ENCODE peak calls at places on chromosomes 13 and 19, in eight cellular contexts. S, L, T, W, A, D, O and E are unnamed samples. For H3K9me3, the result is how much of the 10 kb centered on the place peaks cover.

GRCh38 chr13:43805681-43806128 is 18.9 kb upstream of the ENOX1 start:
- DNase-seq in S (no peak), L (no peak), T (no peak), W (no peak), A (no peak), D (no peak), O (peak), E (no peak)

GRCh38 chr19:495440-496332 is 600 bp upstream of the MADCAM1 start:
- DNase-seq in S (no peak), L (peak), T (no peak), W (peak), A (no peak), D (no peak), O (peak), E (no peak)

GRCh38 chr19:532578-533484 is 1.3 kb downstream of the CDC34 start:
- DNase-seq in S (peak), L (peak), T (no peak), W (peak), A (no peak), D (peak), O (peak), E (peak)

GRCh38 chr13:59437902-59438301 is 725.8 kb downstream of the DIAPH3 start:
- DNase-seq in S (no peak), L (no peak), T (no peak), W (no peak), A (no peak), D (no peak), O (peak), E (no peak)

GRCh38 chr19:17726136-17726741 is 7.0 kb downstream of the MAP1S start:
- DNase-seq in S (no peak), L (no peak), T (no peak), W (no peak), A (no peak), D (no peak), O (no peak), E (no peak)

GRCh38 chr19:11296264-11296663 is 304 bp downstream of the TSPAN16 start:
- DNase-seq in S (no peak), L (no peak), T (no peak), W (no peak), A (no peak), D (no peak), O (no peak), E (no peak)

GRCh38 chr19:13117772-13118423 is at the start of gene NACC1:
- DNase-seq in S (peak), L (peak), T (no peak), W (peak), A (peak), D (peak), O (peak), E (peak)

GRCh38 chr13:44837250-44837649 is 152.0 kb downstream of the NUFIP1 start:
- DNase-seq in S (no peak), L (no peak), T (no peak), W (no peak), A (no peak), D (no peak), O (peak), E (no peak)

GRCh38 chr19:19146000-19146608 is 7.8 kb upstream of the TMEM161A start:
- DNase-seq in S (peak), L (peak), T (no peak), W (peak), A (no peak), D (peak), O (peak), E (peak)

GRCh38 chr13:44280461-44280860 is 93.2 kb upstream of the SERP2 start:
- DNase-seq in S (no peak), L (no peak), T (no peak), W (no peak), A (no peak), D (no peak), O (peak), E (no peak)

GRCh38 chr13:98089826-98090225 is 53.1 kb upstream of the FARP1 start:
- DNase-seq in S (no peak), L (no peak), T (no peak), W (no peak), A (no peak), D (no peak), O (peak), E (no peak)

GRCh38 chr13:113605461-113605860 is 20.9 kb downstream of the TFDP1 start:
- DNase-seq in S (no peak), L (no peak), T (no peak), W (no peak), A (no peak), D (no peak), O (no peak), E (peak)

GRCh38 chr13:113623491-113624234 is 34.3 kb downstream of the ATP4B start:
- DNase-seq in S (no peak), L (no peak), T (peak), W (peak), A (no peak), D (no peak), O (no peak), E (no peak)

GRCh38 chr19:58356236-58356970 is 3.1 kb upstream of the A1BG start:
- DNase-seq in S (no peak), L (peak), T (no peak), W (no peak), A (no peak), D (no peak), O (peak), E (no peak)

GRCh38 chr13:54742984-54743383 is 1714.4 kb downstream of the OLFM4 start:
- DNase-seq in S (no peak), L (no peak), T (no peak), W (no peak), A (no peak), D (no peak), O (no peak), E (no peak)

GRCh38 chr13:19634129-19634740 is 776 bp downstream of the MPHOSPH8 start:
- DNase-seq in S (peak), L (peak), T (no peak), W (no peak), A (no peak), D (peak), O (peak), E (peak)

GRCh38 chr13:110327036-110327790 is 20.1 kb downstream of the COL4A2 start:
- DNase-seq in S (no peak), L (no peak), T (no peak), W (no peak), A (no peak), D (no peak), O (no peak), E (no peak)

GRCh38 chr13:97318532-97318931 is 96.4 kb downstream of the MBNL2 start:
- DNase-seq in S (no peak), L (no peak), T (no peak), W (no peak), A (no peak), D (no peak), O (peak), E (no peak)

GRCh38 chr13:104301216-104301975 is 1235.2 kb upstream of the SLC10A2 start:
- DNase-seq in S (no peak), L (no peak), T (no peak), W (no peak), A (no peak), D (no peak), O (peak), E (no peak)

GRCh38 chr13:42174344-42175162 is 97.4 kb upstream of the AKAP11 start:
- DNase-seq in S (no peak), L (no peak), T (no peak), W (no peak), A (no peak), D (no peak), O (peak), E (no peak)

GRCh38 chr19:5137114-5137513 is 168.2 kb downstream of the KDM4B start:
- DNase-seq in S (no peak), L (no peak), T (no peak), W (peak), A (no peak), D (no peak), O (no peak), E (no peak)

GRCh38 chr13:94813920-94814500 is 101.7 kb upstream of the SOX21 start:
- DNase-seq in S (no peak), L (no peak), T (no peak), W (no peak), A (no peak), D (no peak), O (no peak), E (no peak)

GRCh38 chr19:11551603-11552235 is 7.3 kb downstream of the ELOF1 start:
- DNase-seq in S (no peak), L (no peak), T (no peak), W (no peak), A (no peak), D (no peak), O (no peak), E (no peak)

GRCh38 chr13:112615391-112615790 is 27.4 kb upstream of the TUBGCP3 start:
- DNase-seq in S (no peak), L (no peak), T (no peak), W (no peak), A (no peak), D (no peak), O (no peak), E (no peak)

GRCh38 chr13:19834704-19835103 is 28.7 kb downstream of the ZMYM5 start:
- DNase-seq in S (no peak), L (no peak), T (no peak), W (no peak), A (no peak), D (no peak), O (no peak), E (no peak)

GRCh38 chr19:16627194-16627927 is 643 bp downstream of the MED26 start:
- DNase-seq in S (peak), L (peak), T (no peak), W (peak), A (no peak), D (no peak), O (no peak), E (no peak)

GRCh38 chr13:46968450-46968849 is 71.6 kb upstream of the HTR2A start:
- DNase-seq in S (no peak), L (no peak), T (no peak), W (no peak), A (no peak), D (no peak), O (no peak), E (no peak)

GRCh38 chr13:51549050-51549449 is 35.2 kb upstream of the WDFY2 start:
- DNase-seq in S (no peak), L (no peak), T (no peak), W (no peak), A (no peak), D (no peak), O (no peak), E (no peak)

GRCh38 chr19:33438016-33438671 is 64.6 kb downstream of the CEBPG start:
- DNase-seq in S (peak), L (no peak), T (peak), W (peak), A (no peak), D (no peak), O (peak), E (peak)

GRCh38 chr13:25977216-25977615 is 74.6 kb downstream of the SHISA2 start:
- DNase-seq in S (no peak), L (no peak), T (no peak), W (no peak), A (no peak), D (no peak), O (no peak), E (no peak)

GRCh38 chr19:48854103-48854502 is 14.3 kb downstream of the PLEKHA4 start:
- DNase-seq in S (no peak), L (no peak), T (no peak), W (no peak), A (no peak), D (no peak), O (no peak), E (no peak)

GRCh38 chr13:56932104-56932503 is 208.6 kb upstream of the PRR20A start:
- DNase-seq in S (no peak), L (no peak), T (no peak), W (no peak), A (no peak), D (no peak), O (no peak), E (no peak)

GRCh38 chr19:55466246-55466614 is 1.7 kb upstream of the C19orf85 start:
- DNase-seq in S (no peak), L (no peak), T (no peak), W (no peak), A (no peak), D (no peak), O (no peak), E (no peak)

GRCh38 chr19:14554382-14554812 is 17.5 kb downstream of the NDUFB7 start:
- DNase-seq in S (no peak), L (no peak), T (peak), W (no peak), A (no peak), D (no peak), O (no peak), E (peak)

DNA sequence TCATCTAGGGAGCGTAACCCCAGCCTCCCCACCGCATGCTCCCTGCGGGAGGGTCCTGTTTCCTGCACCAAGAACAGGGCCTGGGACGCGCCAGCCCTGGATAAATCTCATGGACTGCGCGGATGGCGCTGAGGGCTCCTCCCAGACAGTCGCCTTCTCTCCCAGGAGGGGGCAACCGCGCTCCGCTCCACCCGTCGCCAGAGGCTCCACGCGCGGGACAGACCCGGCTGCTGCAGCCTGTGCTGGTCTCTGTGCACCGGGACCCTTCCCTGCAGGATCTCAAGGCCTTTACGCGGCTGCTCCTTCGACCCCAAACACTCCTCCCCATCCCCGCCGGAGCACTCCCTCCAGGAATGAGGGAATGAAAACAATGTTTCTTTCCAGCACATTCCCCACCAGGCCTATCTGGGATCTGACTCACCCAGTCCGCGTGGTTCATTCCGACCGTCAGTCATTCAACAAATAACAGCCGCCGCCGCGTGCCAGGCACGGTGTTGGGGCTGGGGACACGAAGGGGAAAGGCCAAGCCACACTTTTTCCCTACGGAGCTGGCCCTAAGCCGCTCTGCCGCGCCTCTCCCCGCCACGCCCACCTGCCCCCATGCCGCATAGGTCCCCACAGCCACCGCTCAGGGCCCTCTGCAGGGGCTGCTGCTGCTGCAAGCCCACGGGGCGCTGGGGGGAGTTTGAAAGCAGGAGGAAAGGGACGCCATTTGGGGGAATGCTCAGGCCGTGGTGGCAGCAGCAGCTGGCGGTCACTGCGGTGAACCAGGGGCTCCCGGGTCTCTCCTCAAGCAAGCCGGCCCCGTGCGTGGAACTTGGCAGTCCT is 6.0 kb downstream of the PNMA8B start:
- DNase-seq in S (peak), L (no peak), T (peak), W (peak), A (no peak), D (peak), O (peak), E (peak)
- TF ChIP-seq CTCF in S (peak), L (no peak), T (no peak), W (no peak), A (no peak), D (no peak), O (no peak), E (peak)

GRCh38 chr19:2848625-2849024 is 7.3 kb downstream of the ZNF555 start:
- DNase-seq in S (no peak), L (no peak), T (no peak), W (no peak), A (no peak), D (no peak), O (peak), E (no peak)
- H3K9me3 ChIP-seq in S (half or more), L (under half), T (under half), W (under half), A (under half), D (under half), O (half or more), E (under half)

GRCh38 chr13:93227906-93228801 is 1.5 kb downstream of the GPC6 start:
- DNase-seq in S (peak), L (no peak), T (no peak), W (peak), A (no peak), D (peak), O (peak), E (peak)
- TF ChIP-seq CTCF in S (no peak), L (no peak), T (peak), W (no peak), A (peak), D (no peak), O (peak), E (no peak)

GRCh38 chr19:7000816-7001215 is 20.4 kb downstream of the MBD3L2B start:
- DNase-seq in S (no peak), L (no peak), T (no peak), W (no peak), A (no peak), D (no peak), O (no peak), E (no peak)
- H3K9me3 ChIP-seq in S (under half), L (under half), T (under half), W (under half), A (under half), D (under half), O (under half), E (under half)